ENCODE peak calls at places on chromosomes 1 and 21, in eight cellular contexts. F, V, N, C, Y, K, P and J are unnamed samples.

GRCh38 chr21:28136687-28137086 is 856.0 kb downstream of the LTN1 start:
- DNase-seq in Y (no peak), N (no peak), P (no peak), V (no peak), F (no peak), K (no peak), C (no peak), J (no peak)

GRCh38 chr1:1360511-1361169 is 2.3 kb upstream of the MXRA8 start:
- DNase-seq in K (no peak), C (peak), P (no peak), V (peak), Y (no peak), N (peak), F (no peak), J (no peak)

GRCh38 chr1:150165622-150166612 is 16.2 kb downstream of the PLEKHO1 start:
- DNase-seq in Y (peak), P (no peak), K (no peak), V (peak), F (peak), N (peak), C (peak), J (peak)

GRCh38 chr1:162142968-162143367 is 73.5 kb downstream of the NOS1AP start:
- DNase-seq in F (no peak), Y (no peak), P (no peak), K (no peak), V (no peak), N (no peak), C (no peak), J (no peak)

GRCh38 chr21:45979141-45979631 is 2.4 kb upstream of the COL6A1 start:
- DNase-seq in C (no peak), N (no peak), K (no peak), V (no peak), F (no peak), P (no peak), Y (no peak), J (peak)

GRCh38 chr21:28540514-28540913 is 452.2 kb downstream of the LTN1 start:
- DNase-seq in K (no peak), V (no peak), P (no peak), F (peak), C (no peak), N (no peak), Y (no peak), J (no peak)

GRCh38 chr1:16718908-16719533 is 21.3 kb upstream of the RNU1-4 start:
- DNase-seq in N (no peak), F (peak), V (no peak), Y (peak), P (no peak), C (no peak), K (no peak), J (no peak)

GRCh38 chr1:160612613-160613218 is 33.4 kb upstream of the CD84 start:
- DNase-seq in F (no peak), V (no peak), P (no peak), N (no peak), Y (no peak), C (no peak), K (no peak), J (no peak)

DNA sequence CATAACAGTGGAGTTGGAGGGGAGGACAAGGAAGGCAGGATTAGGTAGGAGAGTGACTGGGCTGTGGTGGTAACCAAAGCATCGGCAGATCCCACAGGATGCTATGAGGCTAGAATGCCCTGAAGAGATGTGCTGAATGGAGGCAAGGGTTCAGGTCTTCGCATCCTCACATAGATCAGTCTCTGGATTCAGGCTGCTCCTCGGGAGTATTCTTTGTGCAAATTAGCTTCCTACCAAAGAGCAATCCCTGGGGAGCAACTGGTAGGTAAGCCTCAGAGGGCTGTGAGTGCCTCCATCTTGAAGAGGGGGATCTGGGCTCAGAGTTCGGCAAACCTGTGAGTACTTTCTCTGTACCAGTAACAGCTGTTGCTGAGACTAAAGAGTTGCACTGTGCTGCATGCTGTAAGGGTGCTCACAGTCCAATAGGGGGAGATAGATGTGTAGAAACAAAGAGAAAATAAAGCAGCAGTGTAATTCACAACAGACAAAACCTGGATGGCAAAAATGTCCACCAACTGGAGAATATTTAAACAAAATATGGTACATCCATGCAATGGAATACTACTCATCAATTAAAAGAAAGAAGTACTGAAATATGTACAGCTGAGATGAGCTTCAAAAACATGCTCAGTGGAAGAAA is 322.4 kb upstream of the DEPDC1 start:
- DNase-seq in C (no peak), Y (no peak), F (no peak), P (no peak), K (peak), N (peak), V (peak), J (peak)
- TF ChIP-seq CTCF in C (no peak), Y (no peak), F (peak), P (no peak), K (peak), N (no peak), V (peak), J (no peak)

DNA sequence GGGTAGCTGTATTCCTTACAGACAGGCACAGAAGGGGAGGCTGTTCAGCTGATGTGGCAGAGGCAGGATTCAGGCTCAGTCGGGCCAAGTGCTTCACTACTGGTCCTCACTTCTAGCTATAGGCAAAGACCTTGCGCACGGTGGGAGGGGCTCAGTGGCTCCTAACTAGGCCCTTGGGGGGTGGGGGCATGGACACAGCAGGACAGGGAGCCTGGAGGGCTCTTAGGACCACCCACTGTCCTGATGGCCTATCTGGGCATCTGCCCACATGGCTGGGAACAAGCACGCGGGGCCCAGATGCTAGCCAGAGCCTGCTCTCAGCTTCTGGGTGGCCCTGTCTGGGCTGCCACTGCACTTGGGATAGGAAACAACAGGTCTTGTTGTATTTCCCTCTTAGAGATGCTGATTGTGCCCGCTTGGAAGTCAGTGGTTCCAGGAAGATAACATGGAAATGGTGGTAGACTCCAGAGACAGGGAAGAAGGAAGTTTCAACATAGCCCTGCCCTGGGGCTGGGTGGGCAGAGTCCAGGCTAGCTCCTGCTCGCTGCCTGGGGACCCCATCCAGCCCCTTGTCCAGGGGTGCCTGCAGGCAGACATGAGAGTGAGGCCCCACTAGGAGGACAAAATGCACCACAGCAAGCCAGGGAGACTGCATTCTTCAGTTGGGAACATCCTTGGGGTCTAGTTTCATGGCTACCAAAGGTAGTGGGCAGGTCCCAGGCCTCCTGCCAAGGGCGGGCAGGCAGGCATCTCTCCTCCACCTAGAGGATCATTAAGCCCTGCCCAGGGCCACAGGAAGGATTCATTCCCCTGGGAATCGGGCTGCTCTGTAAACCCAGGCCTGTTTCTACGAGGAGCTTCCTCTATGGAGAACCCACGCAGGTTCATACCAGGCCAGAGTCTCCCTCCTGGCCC is 102.5 kb downstream of the BCAR3 start:
- DNase-seq in P (no peak), K (no peak), C (no peak), Y (no peak), N (no peak), V (no peak), F (no peak), J (no peak)
- TF ChIP-seq MAX in P (no peak), K (no peak), C (no peak), Y (no peak), N (no peak), V (no peak), F (no peak), J (no peak)

GRCh38 chr1:203860396-203860951 is 925 bp upstream of the SNRPE start:
- DNase-seq in V (no peak), C (peak), F (peak), Y (no peak), N (peak), P (no peak), K (no peak), J (no peak)
- TF ChIP-seq POLR2A in V (no peak), C (peak), F (no peak), Y (no peak), N (no peak), P (no peak), K (no peak), J (no peak)

DNA sequence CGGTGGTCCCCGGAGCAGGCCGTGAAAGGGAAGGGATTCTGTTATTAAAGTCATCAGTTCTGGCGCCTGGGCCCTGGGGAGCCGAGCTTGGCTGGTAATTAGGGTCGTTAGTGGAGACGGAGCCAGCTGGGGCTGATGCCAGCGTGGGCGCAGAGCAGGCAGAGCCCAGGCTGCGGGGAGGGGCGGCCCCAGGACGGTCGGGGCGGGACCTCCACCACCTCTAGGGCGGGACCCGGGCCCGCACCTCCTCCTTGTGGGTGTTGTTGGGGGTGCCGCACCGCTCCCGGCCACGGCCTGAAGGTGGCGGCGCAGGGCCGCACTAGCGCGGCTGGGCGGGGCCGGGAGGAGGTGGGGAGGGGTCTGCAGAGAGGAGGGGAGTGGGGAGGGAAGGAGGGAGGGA is 470.6 kb downstream of the PTPRU start:
- DNase-seq in P (no peak), Y (peak), K (peak), V (no peak), N (peak), C (no peak), F (peak), J (peak)
- TF ChIP-seq CTCF in P (peak), Y (no peak), K (peak), V (peak), N (peak), C (peak), F (peak), J (no peak)

GRCh38 chr1:116488052-116488451 is 82.8 kb downstream of the CD58 start:
- DNase-seq in N (no peak), C (no peak), Y (no peak), V (no peak), K (no peak), P (no peak), F (no peak), J (no peak)

GRCh38 chr1:116491985-116492811 is 78.6 kb downstream of the CD58 start:
- DNase-seq in K (no peak), F (no peak), C (no peak), N (no peak), V (no peak), Y (peak), P (no peak), J (peak)

GRCh38 chr1:116489231-116489697 is 81.6 kb downstream of the CD58 start:
- DNase-seq in P (no peak), K (no peak), Y (no peak), F (peak), C (peak), N (peak), V (peak), J (no peak)

GRCh38 chr1:116493036-116493435 is 77.8 kb downstream of the CD58 start:
- DNase-seq in F (no peak), Y (no peak), K (no peak), N (no peak), C (no peak), V (no peak), P (no peak), J (no peak)

GRCh38 chr1:116490588-116490987 is 80.2 kb downstream of the CD58 start:
- DNase-seq in P (no peak), Y (no peak), N (no peak), F (no peak), C (no peak), K (no peak), V (no peak), J (no peak)
- TF ChIP-seq MAX in P (no peak), Y (no peak), N (no peak), F (no peak), C (no peak), K (no peak), V (no peak), J (no peak)

GRCh38 chr1:243254233-243254926 is 701 bp downstream of the CEP170 start:
- DNase-seq in K (no peak), N (peak), Y (peak), F (peak), C (peak), P (no peak), V (no peak), J (peak)

GRCh38 chr1:243253927-243254232 is 1.2 kb downstream of the CEP170 start:
- DNase-seq in P (no peak), V (no peak), C (peak), N (no peak), K (no peak), F (no peak), Y (no peak), J (no peak)

GRCh38 chr1:243255791-243256512 is at the start of gene SDCCAG8:
- DNase-seq in N (peak), Y (peak), C (peak), F (peak), P (peak), K (peak), V (peak), J (peak)

GRCh38 chr1:243256590-243256989 is 749 bp downstream of the SDCCAG8 start:
- DNase-seq in C (no peak), F (peak), N (no peak), K (no peak), Y (no peak), V (no peak), P (no peak), J (no peak)

GRCh38 chr1:243254927-243255790 is at the start of gene CEP170:
- DNase-seq in Y (peak), C (peak), P (peak), K (peak), F (peak), V (peak), N (peak), J (peak)
- TF ChIP-seq POLR2A in Y (peak), C (no peak), P (peak), K (peak), F (peak), V (no peak), N (peak), J (peak)